ENCODE peak calls at places on chromosomes 6 and 20, in six cellular contexts. T is adipocyte; G is breast epithelium; Y is neuronal stem cell; Q is NT2/D1; V is CD8-positive, alpha-beta T cell. P is an unnamed sample. For H3K4me1 and H3K27me3, the result is how much of the 10 kb centered on the place peaks cover.

GRCh38 chr20:24657211-24657610 is 187.8 kb downstream of the SYNDIG1 start:
- DNase-seq in G (no peak), Y (no peak), V (no peak), Q (no peak), T (peak), P (no peak)

GRCh38 chr6:4299476-4299875 is 164.1 kb upstream of the ECI2 start:
- DNase-seq in T (peak), Y (no peak), V (no peak), Q (no peak), G (no peak), P (no peak)

GRCh38 chr6:155440758-155441157 is 14.9 kb downstream of the NOX3 start:
- DNase-seq in Q (no peak), G (no peak), Y (no peak), V (no peak), T (no peak), P (no peak)

GRCh38 chr20:59945731-59946130 is 5.5 kb downstream of the FAM217B start:
- DNase-seq in Q (no peak), T (peak), G (no peak), Y (no peak), V (no peak), P (no peak)

GRCh38 chr20:32467506-32468312 is 109.6 kb downstream of the ASXL1 start:
- DNase-seq in Y (no peak), Q (no peak), G (no peak), T (no peak), V (no peak), P (no peak)

GRCh38 chr6:37492236-37493046 is 7.3 kb downstream of the CCDC167 start:
- DNase-seq in V (no peak), T (no peak), Q (no peak), G (no peak), Y (no peak), P (no peak)

GRCh38 chr20:44009679-44009992 is 95.0 kb downstream of the TOX2 start:
- DNase-seq in V (no peak), Y (no peak), T (no peak), Q (no peak), G (no peak), P (no peak)

GRCh38 chr6:56909115-56909907 is 45.6 kb upstream of the BEND6 start:
- DNase-seq in V (no peak), Y (no peak), T (no peak), Q (no peak), G (no peak), P (no peak)

GRCh38 chr20:48163521-48163920 is 378.2 kb upstream of the SULF2 start:
- DNase-seq in Y (no peak), Q (no peak), G (no peak), T (no peak), V (no peak), P (no peak)

GRCh38 chr20:840858-841567 is 7.5 kb downstream of the FAM110A start:
- DNase-seq in G (peak), Q (no peak), T (no peak), V (no peak), Y (no peak), P (no peak)

GRCh38 chr20:25280051-25280573 is 32.2 kb downstream of the PYGB start:
- DNase-seq in G (peak), Y (no peak), Q (no peak), T (no peak), V (no peak), P (no peak)

GRCh38 chr6:37966801-37967200 is 147.3 kb downstream of the ZFAND3 start:
- DNase-seq in G (no peak), Q (no peak), V (no peak), T (no peak), Y (no peak), P (no peak)

GRCh38 chr6:167120557-167121030 is 2.3 kb upstream of the CCR6 start:
- DNase-seq in Q (no peak), V (no peak), G (no peak), T (no peak), Y (no peak), P (no peak)

GRCh38 chr6:167294651-167295494 is 3.8 kb downstream of the UNC93A start:
- DNase-seq in V (no peak), Q (no peak), T (no peak), G (no peak), Y (no peak), P (no peak)

GRCh38 chr20:45339799-45340198 is 8.4 kb downstream of the SDC4 start:
- DNase-seq in Q (no peak), V (no peak), Y (no peak), G (no peak), T (no peak), P (no peak)

GRCh38 chr6:143276436-143276835 is 174.1 kb downstream of the ADAT2 start:
- DNase-seq in Y (no peak), T (no peak), G (no peak), V (no peak), Q (no peak), P (no peak)

GRCh38 chr6:137867685-137868509 is 838 bp downstream of the TNFAIP3 start:
- DNase-seq in T (peak), G (no peak), V (peak), Y (peak), Q (no peak), P (peak)

GRCh38 chr20:57618766-57619052 is 1.5 kb downstream of the ZBP1 start:
- DNase-seq in V (no peak), Y (no peak), G (no peak), Q (no peak), T (no peak), P (no peak)

GRCh38 chr20:57617079-57617795 is 3.0 kb downstream of the ZBP1 start:
- DNase-seq in Q (no peak), G (no peak), T (no peak), V (no peak), Y (no peak), P (no peak)

GRCh38 chr20:57619053-57619831 is 984 bp downstream of the ZBP1 start:
- DNase-seq in Q (no peak), V (peak), T (no peak), G (no peak), Y (no peak), P (peak)

GRCh38 chr20:57616143-57616951 is 3.9 kb downstream of the ZBP1 start:
- DNase-seq in Y (no peak), T (no peak), V (no peak), G (no peak), Q (no peak), P (no peak)

DNA sequence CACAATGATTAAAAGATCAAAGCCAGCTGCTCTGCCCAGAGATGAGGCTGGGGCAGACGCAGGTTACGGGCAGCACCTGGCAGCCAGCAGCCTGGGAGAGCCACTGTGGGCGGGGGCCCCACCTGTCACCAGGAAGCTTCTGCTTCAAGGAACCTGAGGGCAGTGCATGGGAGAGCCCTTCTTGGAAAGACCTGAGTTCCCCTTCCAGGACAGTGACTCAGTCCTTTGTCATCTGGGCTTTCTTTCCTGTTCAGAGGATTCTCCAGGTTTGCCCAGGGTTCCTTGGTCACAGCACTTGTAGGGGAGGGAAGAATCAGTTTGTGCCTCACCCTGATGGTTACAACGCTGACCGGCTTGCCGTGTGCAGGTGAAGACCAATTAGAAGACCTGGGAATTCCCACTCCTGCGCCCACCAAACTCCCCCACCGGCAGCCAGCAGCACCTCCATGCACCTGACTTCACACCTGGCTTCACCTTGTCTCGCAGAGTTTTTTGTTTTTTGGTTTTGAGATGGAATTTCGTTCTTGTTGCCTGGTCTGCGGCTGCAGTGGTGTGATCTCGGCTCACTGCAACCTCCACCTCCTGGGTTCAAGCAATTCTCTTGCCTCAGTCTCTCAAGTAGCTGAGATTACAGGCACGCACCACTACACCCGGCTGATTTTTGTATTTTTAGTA is 2.0 kb downstream of the ZBP1 start:
- DNase-seq in G (peak), Q (no peak), T (no peak), Y (no peak), V (no peak), P (no peak)
- H3K4me3 ChIP-seq in G (no peak), Q (no peak), T (no peak), Y (no peak), V (peak), P (peak)

DNA sequence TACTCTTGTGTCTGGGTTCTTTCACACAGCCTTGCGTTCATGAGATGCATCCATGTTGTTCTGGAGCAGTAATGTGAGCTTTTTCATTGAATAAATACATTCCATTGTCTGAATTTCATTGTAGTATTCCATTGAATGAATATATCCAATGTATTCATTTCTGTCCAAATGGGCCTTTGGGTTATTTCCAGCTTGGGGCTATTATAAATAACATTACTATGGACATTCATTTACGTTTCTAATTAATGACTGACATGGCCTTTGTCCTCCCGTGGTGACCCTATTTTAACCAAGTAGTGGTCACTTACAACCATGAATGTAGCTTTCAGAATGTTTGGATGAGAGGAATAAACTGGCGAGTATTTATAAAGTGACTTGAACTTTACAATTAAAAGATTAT is 30.1 kb upstream of the NAA20 start:
- DNase-seq in Y (no peak), G (no peak), T (no peak), V (no peak), Q (no peak), P (no peak)
- H3K4me1 ChIP-seq in Y (under half), G (under half), T (half or more), V (under half), Q (under half), P (under half)

GRCh38 chr6:136371117-136371696 is 81.6 kb upstream of the BCLAF1 start:
- DNase-seq in Y (no peak), G (no peak), V (no peak), Q (no peak), T (no peak), P (no peak)

GRCh38 chr6:136371951-136372350 is 82.3 kb upstream of the BCLAF1 start:
- DNase-seq in Y (no peak), T (peak), V (no peak), G (no peak), Q (no peak), P (no peak)
- H3K27me3 ChIP-seq in Y (under half), T (under half), V (under half), G (under half), Q (under half), P (under half)

GRCh38 chr6:29553268-29554057 is 6.1 kb downstream of the UBD start:
- DNase-seq in T (peak), Q (peak), G (peak), V (peak), Y (peak), P (no peak)

GRCh38 chr6:29547573-29547972 is 12.0 kb downstream of the UBD start:
- DNase-seq in Q (no peak), G (no peak), V (no peak), Y (no peak), T (no peak), P (no peak)

GRCh38 chr6:29557320-29557719 is 2.2 kb downstream of the UBD start:
- DNase-seq in Y (no peak), T (no peak), V (no peak), G (no peak), Q (peak), P (no peak)

GRCh38 chr6:29554764-29555163 is 4.8 kb downstream of the UBD start:
- DNase-seq in V (no peak), Y (no peak), T (no peak), G (no peak), Q (no peak), P (no peak)

GRCh38 chr6:29552512-29553051 is 7.0 kb downstream of the UBD start:
- DNase-seq in Q (no peak), T (peak), G (no peak), V (no peak), Y (no peak), P (no peak)
- H3K4me3 ChIP-seq in Q (no peak), T (no peak), G (peak), V (peak), Y (no peak), P (peak)

DNA sequence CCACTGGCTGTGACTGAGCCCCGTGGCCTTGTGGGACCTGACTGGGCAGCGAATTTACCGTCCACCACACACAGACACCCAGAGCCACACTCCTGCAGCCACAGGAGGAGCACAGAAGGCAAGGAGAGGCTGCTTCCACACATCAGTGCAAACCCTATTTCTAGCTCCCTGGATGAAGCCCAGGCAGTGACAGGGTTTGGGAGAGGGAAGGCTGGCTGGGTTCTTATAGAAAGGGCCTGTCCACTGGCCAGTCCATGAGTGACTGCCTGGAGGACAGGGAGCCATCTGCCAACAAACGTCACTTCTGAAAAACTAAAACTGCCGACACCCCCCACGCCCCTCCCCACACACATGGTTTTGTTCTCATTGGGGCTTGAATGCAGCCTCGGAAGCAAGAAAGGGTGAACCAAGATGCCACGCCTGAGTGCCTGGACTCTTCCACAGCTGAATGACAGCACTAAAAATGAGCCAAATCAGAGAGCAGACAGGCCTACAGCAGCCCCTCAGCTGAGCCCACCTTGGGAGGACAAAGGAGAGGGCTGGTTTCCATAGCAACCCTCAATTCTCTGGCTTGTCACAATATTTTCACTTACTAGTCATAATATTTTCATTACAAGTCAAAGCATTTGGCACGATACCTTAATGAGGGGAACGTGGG is 38.4 kb downstream of the RRBP1 start:
- DNase-seq in T (no peak), G (no peak), Y (no peak), Q (no peak), V (no peak), P (no peak)
- H3K4me1 ChIP-seq in T (half or more), G (under half), Y (under half), Q (under half), V (under half), P (under half)

GRCh38 chr6:30972816-30973215 is 10.7 kb upstream of the MUC21 start:
- DNase-seq in Q (no peak), V (no peak), T (no peak), Y (no peak), G (no peak), P (no peak)
- H3K27me3 ChIP-seq in Q (under half), V (under half), T (under half), Y (under half), G (under half), P (under half)

DNA sequence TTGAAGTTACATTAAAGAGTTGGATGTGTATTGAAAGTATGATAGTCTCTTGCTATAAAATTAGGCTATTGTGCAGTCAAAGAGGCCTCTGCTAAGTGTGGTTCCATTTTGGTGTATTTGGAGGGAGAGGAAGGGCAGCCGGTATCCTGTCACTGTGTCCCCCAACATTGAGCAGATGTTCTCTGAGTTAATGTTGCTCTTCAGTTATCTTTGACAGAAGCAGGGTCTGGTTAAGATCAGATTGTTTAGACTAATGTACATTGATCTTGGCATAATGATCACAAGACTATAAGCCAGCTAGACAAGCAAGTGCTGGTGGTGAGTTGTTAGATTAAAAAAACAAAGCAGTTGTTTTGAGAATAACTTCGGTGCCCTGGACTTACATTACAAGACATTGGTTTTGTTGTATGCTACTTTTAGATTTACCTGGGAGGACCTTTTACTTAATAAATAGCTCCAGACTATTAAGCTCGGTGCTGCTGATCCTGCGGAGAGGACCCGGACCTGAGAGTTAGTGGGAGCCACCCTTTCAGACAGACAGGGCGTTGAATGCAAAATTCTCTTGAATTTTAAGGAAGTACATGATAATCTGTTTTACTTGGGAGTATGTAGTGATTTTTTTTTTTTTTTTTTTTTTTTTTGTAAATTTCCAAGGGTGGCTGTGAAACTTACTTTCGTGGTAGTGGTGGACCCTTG is 97.8 kb downstream of the JARID2 start:
- DNase-seq in G (no peak), Y (no peak), T (no peak), V (no peak), Q (no peak), P (no peak)
- H3K4me3 ChIP-seq in G (no peak), Y (no peak), T (no peak), V (no peak), Q (no peak), P (no peak)

GRCh38 chr20:34108616-34109174 is 3.3 kb downstream of the EIF2S2 start:
- DNase-seq in T (no peak), G (no peak), Y (no peak), Q (no peak), V (no peak), P (no peak)

GRCh38 chr20:34102342-34102741 is 9.7 kb downstream of the EIF2S2 start:
- DNase-seq in V (no peak), Q (no peak), T (no peak), G (no peak), Y (no peak), P (no peak)

GRCh38 chr20:34104059-34104458 is 8.0 kb downstream of the EIF2S2 start:
- DNase-seq in V (no peak), Q (no peak), T (no peak), Y (no peak), G (no peak), P (no peak)

GRCh38 chr20:34109442-34109841 is 2.6 kb downstream of the EIF2S2 start:
- DNase-seq in Q (no peak), Y (no peak), T (no peak), G (no peak), V (no peak), P (no peak)

GRCh38 chr20:34105978-34106675 is 5.9 kb downstream of the EIF2S2 start:
- DNase-seq in V (no peak), G (no peak), Q (no peak), T (no peak), Y (no peak), P (no peak)
- H3K4me1 ChIP-seq in V (under half), G (under half), Q (under half), T (under half), Y (under half), P (under half)